ENCODE peak calls at places on chromosomes 11 and 22, in seven cellular contexts. T is kidney, N is fibroblast of lung, U is astrocyte of the spinal cord, D is AG04450, M is HFF-Myc, G is AG10803. W is an unnamed sample.

GRCh38 chr11:111514216-111515031 is at the start of gene HOATZ:
- DNase-seq in T (no peak), U (peak), M (no peak), G (no peak), N (peak), D (no peak), W (no peak)

GRCh38 chr11:16126361-16126760 is 230.0 kb downstream of the SOX6 start:
- DNase-seq in M (no peak), T (no peak), G (no peak), D (no peak), U (no peak), N (peak), W (no peak)

GRCh38 chr11:102724904-102725515 is at the start of gene MMP8:
- DNase-seq in U (peak), D (no peak), T (no peak), G (peak), N (peak), M (no peak), W (no peak)

GRCh38 chr11:78156081-78156844 is 16.8 kb upstream of the ALG8 start:
- DNase-seq in G (peak), M (no peak), U (no peak), D (no peak), N (peak), T (no peak), W (no peak)

GRCh38 chr22:43546186-43546585 is 134.4 kb downstream of the MPPED1 start:
- DNase-seq in D (no peak), U (no peak), N (no peak), G (no peak), T (no peak), M (no peak), W (no peak)

GRCh38 chr11:59532620-59533019 is 21.3 kb downstream of the OR4D9 start:
- DNase-seq in M (no peak), N (no peak), U (no peak), D (no peak), G (no peak), T (no peak), W (no peak)

GRCh38 chr11:63866211-63866610 is 27.3 kb downstream of the MARK2 start:
- DNase-seq in D (no peak), G (peak), U (peak), M (no peak), T (peak), N (peak), W (no peak)

GRCh38 chr11:12817681-12818332 is 143.6 kb downstream of the TEAD1 start:
- DNase-seq in U (peak), M (no peak), D (no peak), T (no peak), G (no peak), N (peak), W (no peak)

GRCh38 chr11:84234462-84235202 is 948.5 kb upstream of the CCDC90B start:
- DNase-seq in U (no peak), D (no peak), M (no peak), N (no peak), T (no peak), G (no peak), W (no peak)

GRCh38 chr11:17413414-17414316 is 25.2 kb upstream of the KCNJ11 start:
- DNase-seq in N (no peak), G (no peak), D (no peak), U (no peak), M (no peak), T (peak), W (no peak)

GRCh38 chr11:76385903-76386302 is 4.8 kb downstream of the GVQW3 start:
- DNase-seq in M (no peak), U (peak), N (peak), T (no peak), D (no peak), G (no peak), W (no peak)

GRCh38 chr11:69716099-69716498 is 12.3 kb upstream of the FGF19 start:
- DNase-seq in G (no peak), T (no peak), N (no peak), D (no peak), M (no peak), U (no peak), W (no peak)

GRCh38 chr11:126968915-126969314 is 31.7 kb downstream of the KIRREL3 start:
- DNase-seq in N (peak), D (no peak), M (no peak), T (no peak), G (peak), U (no peak), W (no peak)

GRCh38 chr11:1531961-1532586 is 40.0 kb downstream of the DUSP8 start:
- DNase-seq in D (no peak), N (peak), U (peak), T (no peak), M (peak), G (peak), W (peak)

GRCh38 chr11:60926500-60926899 is 2.2 kb downstream of the TMEM132A start:
- DNase-seq in T (no peak), D (no peak), M (no peak), G (no peak), U (no peak), N (no peak), W (no peak)

GRCh38 chr11:16806791-16807190 is 68.3 kb downstream of the C11orf58 start:
- DNase-seq in G (peak), M (no peak), N (peak), U (peak), T (no peak), D (peak), W (no peak)

GRCh38 chr11:85811624-85812023 is 683 bp upstream of the SYTL2 start:
- DNase-seq in U (no peak), D (no peak), T (no peak), G (no peak), N (no peak), M (no peak), W (no peak)

GRCh38 chr22:48827904-48828555 is 999.6 kb downstream of the BRD1 start:
- DNase-seq in U (no peak), D (no peak), G (no peak), N (no peak), T (peak), M (no peak), W (no peak)

GRCh38 chr11:130031056-130031455 is 28.4 kb upstream of the PRDM10 start:
- DNase-seq in M (no peak), D (no peak), U (no peak), T (no peak), G (no peak), N (no peak), W (no peak)

GRCh38 chr11:130032931-130033330 is 30.3 kb upstream of the PRDM10 start:
- DNase-seq in G (no peak), U (no peak), N (no peak), M (no peak), T (no peak), D (no peak), W (no peak)

GRCh38 chr11:130037058-130037457 is 32.6 kb upstream of the APLP2 start:
- DNase-seq in G (peak), M (peak), D (no peak), N (peak), T (no peak), U (peak), W (no peak)

GRCh38 chr11:130029137-130029536 is 26.5 kb upstream of the PRDM10 start:
- DNase-seq in D (no peak), N (peak), M (no peak), U (no peak), G (no peak), T (no peak), W (no peak)

GRCh38 chr11:130031945-130032344 is 29.3 kb upstream of the PRDM10 start:
- DNase-seq in U (no peak), T (no peak), M (no peak), D (no peak), G (no peak), N (no peak), W (no peak)
- H3K4me3 ChIP-seq in U (no peak), T (no peak), M (no peak), D (no peak), G (no peak), N (no peak), W (no peak)

GRCh38 chr22:38685761-38686160 is 4.0 kb downstream of the TOMM22 start:
- DNase-seq in N (no peak), M (no peak), G (no peak), T (no peak), D (no peak), U (no peak), W (no peak)

DNA sequence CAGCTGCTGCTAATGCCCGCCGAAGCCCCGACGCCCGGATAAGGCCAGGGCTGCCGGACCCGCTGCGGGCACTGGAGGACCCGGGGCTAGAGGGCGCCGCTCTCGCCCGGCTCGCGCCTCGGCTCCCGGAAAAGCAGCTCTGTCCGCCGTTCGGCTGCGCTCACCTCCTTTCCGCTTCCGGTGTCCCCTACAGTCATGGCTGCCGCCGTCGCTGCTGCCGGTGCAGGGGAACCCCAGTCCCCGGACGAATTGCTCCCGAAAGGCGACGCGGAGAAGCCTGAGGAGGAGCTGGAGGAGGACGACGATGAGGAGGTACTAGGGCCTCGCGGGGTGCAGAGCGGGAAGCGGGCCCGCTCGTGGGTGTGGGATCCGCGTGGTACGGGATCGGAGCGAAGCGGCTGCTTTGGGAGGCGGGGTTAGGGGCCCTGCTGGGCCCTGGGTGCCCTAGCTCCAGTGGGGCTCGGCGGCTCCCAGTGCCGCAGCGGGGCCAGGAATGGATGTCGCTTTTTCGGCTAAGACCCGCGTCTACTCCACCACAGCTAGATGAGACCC is at the start of gene TOMM22:
- DNase-seq in N (peak), T (peak), G (peak), D (no peak), M (peak), U (peak), W (no peak)
- TF ChIP-seq CTCF in N (peak), T (peak), G (peak), D (peak), M (peak), U (peak), W (peak)

DNA sequence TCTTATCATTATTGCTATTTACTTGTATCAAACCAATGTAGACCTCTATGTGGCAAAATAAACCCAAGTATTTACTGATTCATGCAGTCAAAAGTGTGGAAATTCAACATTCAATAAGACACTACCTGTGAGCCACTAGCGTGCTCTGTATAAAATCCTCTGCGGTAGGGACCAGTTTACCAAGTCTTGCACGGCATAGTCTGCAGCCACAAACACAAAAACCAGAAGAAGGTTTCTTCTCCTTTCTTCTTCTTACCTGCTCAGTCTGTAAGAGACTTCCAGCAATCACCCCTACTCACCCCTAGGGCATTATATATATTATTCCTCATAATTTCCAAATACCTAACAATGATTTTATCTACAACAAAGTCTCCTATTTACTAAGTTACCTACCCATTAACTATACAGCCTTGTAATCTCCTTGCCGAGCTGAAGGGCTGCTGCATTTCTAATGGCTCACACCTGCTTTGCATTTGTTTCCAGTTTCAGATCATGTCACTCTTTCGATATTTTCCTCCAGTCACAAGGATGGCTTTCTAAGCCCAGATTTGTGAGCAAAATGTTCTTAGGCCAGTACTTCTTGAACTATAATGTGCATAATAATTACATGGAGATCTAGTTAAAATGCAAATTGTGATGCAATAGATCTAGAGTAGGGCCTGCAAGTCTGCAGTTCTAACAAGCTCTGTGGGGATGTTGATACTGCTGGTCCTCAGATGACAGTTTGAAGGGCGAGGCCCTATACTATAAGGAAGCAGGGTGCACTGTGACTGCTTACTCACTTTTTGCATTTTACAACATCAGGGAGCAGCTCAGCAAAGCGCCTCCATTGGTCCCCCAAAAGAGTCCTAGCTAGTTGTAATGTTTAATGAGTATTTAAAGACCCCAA is 191.9 kb upstream of the DDI1 start:
- DNase-seq in G (no peak), N (no peak), D (no peak), T (no peak), U (no peak), M (no peak), W (no peak)
- H3K4me3 ChIP-seq in G (no peak), N (no peak), D (no peak), T (no peak), U (no peak), M (no peak), W (no peak)

GRCh38 chr11:34149786-34150185 is 44.4 kb downstream of the NAT10 start:
- DNase-seq in T (peak), M (no peak), U (no peak), D (no peak), G (peak), N (no peak), W (no peak)
- TF ChIP-seq CTCF in T (no peak), M (peak), U (peak), D (peak), G (peak), N (peak), W (peak)

GRCh38 chr11:313304-313786 is 495 bp upstream of the IFITM1 start:
- DNase-seq in M (no peak), T (peak), G (no peak), N (no peak), U (no peak), D (no peak), W (no peak)

GRCh38 chr11:309558-309855 is 1.9 kb downstream of the IFITM2 start:
- DNase-seq in G (no peak), D (no peak), M (no peak), U (no peak), N (no peak), T (no peak), W (no peak)

GRCh38 chr11:315051-315481 is 1.2 kb downstream of the IFITM1 start:
- DNase-seq in G (no peak), M (no peak), U (no peak), N (no peak), D (no peak), T (peak), W (no peak)

GRCh38 chr11:313787-314547 is at the start of gene IFITM1:
- DNase-seq in N (peak), G (peak), U (peak), T (peak), D (peak), M (peak), W (peak)

GRCh38 chr11:312092-312816 is 1.6 kb upstream of the IFITM1 start:
- DNase-seq in D (no peak), U (no peak), M (no peak), G (no peak), N (no peak), T (peak), W (no peak)
- H3K4me3 ChIP-seq in D (peak), U (no peak), M (no peak), G (peak), N (no peak), T (no peak), W (no peak)

DNA sequence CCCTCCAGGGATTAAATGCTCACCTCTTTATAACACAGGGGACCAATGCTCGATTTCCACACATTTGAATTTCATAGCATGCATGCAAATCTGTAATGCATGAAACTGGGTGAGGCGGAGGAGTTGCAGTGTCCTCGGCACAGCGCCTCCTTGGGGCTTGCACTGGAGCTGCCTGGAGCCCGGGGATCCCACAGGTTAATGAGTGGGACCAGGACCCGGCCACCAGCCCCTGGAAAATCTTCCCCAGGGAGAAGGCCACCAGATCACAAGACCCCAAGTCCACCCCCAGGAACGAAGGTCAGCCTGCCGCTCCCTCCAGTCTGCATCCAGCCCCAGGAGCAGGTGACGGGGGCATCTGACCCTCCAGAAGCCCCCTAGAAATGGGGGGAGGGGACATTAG is 119.1 kb downstream of the MN1 start:
- DNase-seq in G (no peak), T (no peak), N (no peak), M (no peak), D (no peak), U (no peak), W (no peak)
- TF ChIP-seq CTCF in G (peak), T (no peak), N (no peak), M (peak), D (peak), U (peak), W (no peak)

DNA sequence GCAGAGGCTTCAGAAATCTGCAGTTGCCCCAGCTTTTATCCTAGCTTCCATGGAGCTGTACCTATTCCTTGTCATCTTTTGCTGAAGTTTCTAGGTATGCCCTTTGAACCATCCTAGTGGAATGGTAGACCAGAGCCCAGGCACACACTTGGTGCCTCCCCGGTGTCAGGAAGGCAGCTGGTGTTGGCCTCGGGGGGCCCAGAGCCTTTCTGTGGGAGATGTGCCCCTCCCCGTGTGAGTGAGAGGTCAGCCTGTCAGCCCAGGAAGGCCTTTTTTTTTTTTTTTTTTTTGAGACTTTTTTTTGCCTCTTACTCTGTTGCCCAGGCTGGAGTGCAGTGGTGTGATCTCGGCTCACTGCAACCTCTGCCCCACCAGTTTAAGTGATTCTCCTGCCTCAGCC is 58.4 kb downstream of the MED15 start:
- DNase-seq in D (no peak), U (no peak), T (no peak), G (no peak), M (no peak), N (no peak), W (no peak)
- H3K4me3 ChIP-seq in D (no peak), U (no peak), T (no peak), G (no peak), M (no peak), N (no peak), W (no peak)

DNA sequence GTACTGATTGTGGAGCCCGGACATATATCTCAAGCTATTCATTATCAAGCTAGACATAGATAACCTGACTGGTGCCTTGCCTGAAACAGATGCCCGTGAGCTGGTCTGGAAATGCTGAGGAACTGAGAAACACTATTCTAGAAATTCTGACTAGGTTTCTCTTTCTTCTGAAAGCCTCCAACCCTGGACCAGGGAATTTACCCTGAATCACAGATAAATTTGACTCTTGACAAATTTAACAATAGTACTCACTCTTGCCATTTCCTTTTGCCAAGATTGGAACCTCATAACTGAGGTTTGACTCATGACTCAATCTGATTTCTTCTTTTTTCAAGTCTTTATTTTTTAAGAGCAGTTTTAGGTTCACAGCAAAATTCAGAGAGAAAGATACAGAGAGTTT is 189.6 kb upstream of the SYN3 start:
- DNase-seq in U (no peak), T (no peak), G (no peak), M (no peak), D (no peak), N (peak), W (no peak)
- TF ChIP-seq CTCF in U (no peak), T (no peak), G (no peak), M (no peak), D (no peak), N (no peak), W (no peak)

GRCh38 chr11:117408356-117408755 is 80.7 kb downstream of the CEP164 start:
- DNase-seq in N (no peak), T (no peak), D (no peak), G (no peak), M (no peak), U (no peak), W (no peak)
- H3K4me3 ChIP-seq in N (no peak), T (no peak), D (no peak), G (no peak), M (no peak), U (no peak), W (no peak)